ENCODE peak calls at places on chromosomes 1 and 21, in five cellular contexts. One of them, this sample, is unnamed.

GRCh38 chr1:67743072-67743725 is 58.2 kb downstream of the GADD45A start:
- DNase-seq in uterus: no peak
- DNase-seq in heart right ventricle: no peak
- DNase-seq in fibroblast of the aortic adventitia: no peak
- DNase-seq in A549: no peak
- DNase-seq in this sample: no peak

GRCh38 chr1:228884615-228885566 is 149.6 kb downstream of the RHOU start:
- DNase-seq in uterus: no peak
- DNase-seq in heart right ventricle: no peak
- DNase-seq in fibroblast of the aortic adventitia: no peak
- DNase-seq in A549: no peak
- DNase-seq in this sample: no peak

GRCh38 chr1:215682232-215682631 is 115.1 kb downstream of the KCTD3 start:
- DNase-seq in uterus: no peak
- DNase-seq in heart right ventricle: no peak
- DNase-seq in fibroblast of the aortic adventitia: peak; percentile 30
- DNase-seq in A549: peak; percentile 10
- DNase-seq in this sample: no peak

GRCh38 chr1:51661081-51661518 is 44.2 kb downstream of the OSBPL9 start:
- DNase-seq in uterus: no peak
- DNase-seq in heart right ventricle: no peak
- DNase-seq in fibroblast of the aortic adventitia: peak; percentile 99
- DNase-seq in A549: peak; percentile 58
- DNase-seq in this sample: no peak

GRCh38 chr21:45552696-45553391 is 10.6 kb upstream of the SLC19A1 start:
- DNase-seq in uterus: no peak
- DNase-seq in heart right ventricle: no peak
- DNase-seq in fibroblast of the aortic adventitia: no peak
- DNase-seq in A549: no peak
- DNase-seq in this sample: no peak

GRCh38 chr1:215648957-215649356 is 81.9 kb downstream of the KCTD3 start:
- DNase-seq in uterus: no peak
- DNase-seq in heart right ventricle: no peak
- DNase-seq in fibroblast of the aortic adventitia: no peak
- DNase-seq in A549: no peak
- DNase-seq in this sample: no peak

GRCh38 chr1:209383422-209383821 is 200.1 kb upstream of the CAMK1G start:
- DNase-seq in uterus: no peak
- DNase-seq in heart right ventricle: no peak
- DNase-seq in fibroblast of the aortic adventitia: no peak
- DNase-seq in A549: no peak
- DNase-seq in this sample: no peak

GRCh38 chr1:41876533-41877445 is 41.9 kb downstream of the HIVEP3 start:
- DNase-seq in uterus: no peak
- DNase-seq in heart right ventricle: no peak
- DNase-seq in fibroblast of the aortic adventitia: peak; percentile 81
- DNase-seq in A549: no peak
- DNase-seq in this sample: no peak

GRCh38 chr1:180611016-180611930 is 20.5 kb upstream of the XPR1 start:
- DNase-seq in uterus: no peak
- DNase-seq in heart right ventricle: peak; percentile 66
- DNase-seq in fibroblast of the aortic adventitia: peak; percentile 55
- DNase-seq in A549: no peak
- DNase-seq in this sample: no peak

GRCh38 chr21:18384771-18385170 is 18.8 kb downstream of the TMPRSS15 start:
- DNase-seq in uterus: no peak
- DNase-seq in heart right ventricle: no peak
- DNase-seq in fibroblast of the aortic adventitia: peak; percentile 2
- DNase-seq in A549: peak; percentile 2
- DNase-seq in this sample: no peak

GRCh38 chr1:61641578-61642336 is 83.2 kb downstream of the TM2D1 start:
- DNase-seq in uterus: peak; percentile 78
- DNase-seq in heart right ventricle: peak; percentile 78
- DNase-seq in fibroblast of the aortic adventitia: peak; percentile 91
- DNase-seq in A549: peak; percentile 57
- DNase-seq in this sample: peak; percentile 30

DNA sequence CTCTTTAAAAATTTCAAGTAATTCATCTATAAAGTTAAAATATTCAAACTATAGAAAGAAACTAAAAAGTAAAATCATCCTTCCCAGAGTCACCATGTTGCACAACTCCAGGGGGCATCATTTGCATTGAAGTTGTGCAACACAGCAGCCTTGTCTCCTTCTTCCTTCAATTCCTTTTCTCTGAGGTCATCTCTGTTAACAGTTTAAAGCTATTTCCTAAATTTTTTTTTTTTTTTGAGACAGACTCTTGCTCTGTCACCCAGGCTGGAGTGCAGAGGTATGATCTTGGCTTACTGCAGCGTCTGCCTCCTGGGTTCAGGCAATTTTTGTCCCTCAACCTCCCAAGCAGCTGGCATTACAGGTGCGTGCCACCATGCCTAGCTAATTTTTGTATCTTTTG is 7.1 kb downstream of the RHBG start:
- DNase-seq in uterus: no peak
- DNase-seq in heart right ventricle: no peak
- DNase-seq in fibroblast of the aortic adventitia: peak; percentile 40
- DNase-seq in A549: no peak
- DNase-seq in this sample: no peak
- TF ChIP-seq CTCF in uterus: no peak
- TF ChIP-seq CTCF in heart right ventricle: no peak
- TF ChIP-seq CTCF in fibroblast of the aortic adventitia: no peak
- TF ChIP-seq CTCF in A549: no peak
- TF ChIP-seq CTCF in this sample: no peak

GRCh38 chr1:117674521-117675400 is 68.9 kb downstream of the TENT5C start:
- DNase-seq in uterus: no peak
- DNase-seq in heart right ventricle: no peak
- DNase-seq in fibroblast of the aortic adventitia: peak; percentile 72
- DNase-seq in A549: peak; percentile 22
- DNase-seq in this sample: no peak
- TF ChIP-seq CTCF in uterus: no peak
- TF ChIP-seq CTCF in heart right ventricle: no peak
- TF ChIP-seq CTCF in fibroblast of the aortic adventitia: peak; percentile 53
- TF ChIP-seq CTCF in A549: peak; percentile 22
- TF ChIP-seq CTCF in this sample: no peak

GRCh38 chr1:121519042-121519755 is 334.4 kb downstream of the SRGAP2C start:
- DNase-seq in uterus: no peak
- DNase-seq in heart right ventricle: peak; percentile 23
- DNase-seq in fibroblast of the aortic adventitia: peak; percentile 13
- DNase-seq in A549: peak; percentile 70
- DNase-seq in this sample: no peak
- TF ChIP-seq CTCF in uterus: no peak
- TF ChIP-seq CTCF in heart right ventricle: no peak
- TF ChIP-seq CTCF in fibroblast of the aortic adventitia: no peak
- TF ChIP-seq CTCF in A549: no peak
- TF ChIP-seq CTCF in this sample: no peak

GRCh38 chr1:226870323-226871046 is at the start of gene PSEN2:
- DNase-seq in uterus: peak; percentile 48
- DNase-seq in heart right ventricle: peak; percentile 71
- DNase-seq in fibroblast of the aortic adventitia: peak; percentile 41
- DNase-seq in A549: peak; percentile 61
- DNase-seq in this sample: peak; percentile 32
- TF ChIP-seq CTCF in uterus: no peak
- TF ChIP-seq CTCF in heart right ventricle: no peak
- TF ChIP-seq CTCF in fibroblast of the aortic adventitia: peak; percentile 25
- TF ChIP-seq CTCF in A549: no peak
- TF ChIP-seq CTCF in this sample: no peak

This sample was measured in omental fat pad.